ENCODE peak calls at places on chromosomes 7 and 10, in ten cellular contexts. M is neural progenitor cell, L is hepatic stellate cell, Z is fibroblast of pulmonary artery, G is H7, A is epithelial cell of esophagus, Q is amniotic stem cell, K is AML-193, O is RKO, P is lower lobe of right lung. T is an unnamed sample.
A peak's percentile ranks its signal among the peaks of the same experiment; 100 is the strongest.

GRCh38 chr10:97919012-97919411 is 69.4 kb downstream of the GOLGA7B start:
- DNase-seq in M (no peak), L (no peak), Z (peak; percentile 10), G (no peak), A (peak; percentile 44), Q (no peak), K (no peak), O (peak; percentile 40), P (peak; percentile 5), T (no peak)

GRCh38 chr7:53315986-53316385 is 280.6 kb downstream of the POM121L12 start:
- DNase-seq in M (no peak), L (no peak), Z (no peak), G (no peak), A (no peak), Q (no peak), K (no peak), O (no peak), P (no peak), T (no peak)

GRCh38 chr7:43114451-43114765 is 2.0 kb downstream of the HECW1 start:
- DNase-seq in M (no peak), L (no peak), Z (no peak), G (no peak), A (no peak), Q (no peak), K (no peak), O (no peak), P (no peak), T (no peak)

GRCh38 chr10:43898592-43898991 is 249.9 kb upstream of the ZNF32 start:
- DNase-seq in M (no peak), L (no peak), Z (no peak), G (no peak), A (no peak), Q (no peak), K (no peak), O (no peak), P (no peak), T (no peak)

GRCh38 chr7:154744226-154744860 is 258.6 kb downstream of the PAXIP1 start:
- DNase-seq in M (peak; percentile 85), L (peak; percentile 18), Z (no peak), G (peak; percentile 92), A (no peak), Q (no peak), K (peak; percentile 0), O (peak; percentile 45), P (no peak), T (no peak)

GRCh38 chr10:101292194-101293006 is 61.6 kb upstream of the BTRC start:
- DNase-seq in M (peak; percentile 61), L (peak; percentile 21), Z (no peak), G (peak; percentile 74), A (no peak), Q (no peak), K (no peak), O (no peak), P (no peak), T (peak; percentile 41)

GRCh38 chr7:106167439-106168136 is 55.5 kb upstream of the SYPL1 start:
- DNase-seq in M (no peak), L (no peak), Z (peak; percentile 46), G (no peak), A (no peak), Q (no peak), K (peak; percentile 73), O (no peak), P (no peak), T (no peak)

GRCh38 chr7:2686101-2686500 is 1.9 kb upstream of the AMZ1 start:
- DNase-seq in M (no peak), L (no peak), Z (no peak), G (no peak), A (no peak), Q (no peak), K (no peak), O (no peak), P (no peak), T (no peak)

GRCh38 chr10:31919010-31919409 is 9.6 kb downstream of the ARHGAP12 start:
- DNase-seq in M (no peak), L (no peak), Z (no peak), G (no peak), A (no peak), Q (no peak), K (no peak), O (no peak), P (no peak), T (no peak)

GRCh38 chr10:74994714-74995308 is 116.6 kb upstream of the SAMD8 start:
- DNase-seq in M (no peak), L (no peak), Z (no peak), G (no peak), A (no peak), Q (no peak), K (no peak), O (no peak), P (no peak), T (no peak)

GRCh38 chr10:101732096-101732495 is 37.1 kb upstream of the FBXW4 start:
- DNase-seq in M (no peak), L (no peak), Z (no peak), G (no peak), A (no peak), Q (no peak), K (no peak), O (no peak), P (no peak), T (no peak)

GRCh38 chr10:5449227-5449626 is 36.9 kb downstream of the NET1 start:
- DNase-seq in M (no peak), L (no peak), Z (no peak), G (no peak), A (no peak), Q (no peak), K (no peak), O (no peak), P (no peak), T (no peak)

GRCh38 chr7:41537024-41537423 is 165.9 kb downstream of the INHBA start:
- DNase-seq in M (no peak), L (no peak), Z (no peak), G (no peak), A (no peak), Q (no peak), K (no peak), O (no peak), P (no peak), T (no peak)

GRCh38 chr10:13788701-13789447 is 202.1 kb downstream of the PRPF18 start:
- DNase-seq in M (no peak), L (peak; percentile 44), Z (peak; percentile 74), G (no peak), A (no peak), Q (no peak), K (no peak), O (no peak), P (no peak), T (peak; percentile 27)

GRCh38 chr7:116998567-116998966 is 45.3 kb downstream of the ST7 start:
- DNase-seq in M (no peak), L (no peak), Z (no peak), G (no peak), A (no peak), Q (no peak), K (no peak), O (no peak), P (no peak), T (no peak)

GRCh38 chr10:81213360-81213759 is 661.6 kb upstream of the NRG3 start:
- DNase-seq in M (no peak), L (no peak), Z (no peak), G (no peak), A (no peak), Q (no peak), K (no peak), O (no peak), P (no peak), T (no peak)

GRCh38 chr10:132420469-132421376 is 23.7 kb downstream of the PWWP2B start:
- DNase-seq in M (no peak), L (no peak), Z (no peak), G (peak; percentile 73), A (no peak), Q (no peak), K (peak; percentile 79), O (no peak), P (peak; percentile 82), T (no peak)

GRCh38 chr10:133027480-133027879 is 60.2 kb upstream of the ADGRA1 start:
- DNase-seq in M (peak; percentile 29), L (no peak), Z (no peak), G (no peak), A (no peak), Q (no peak), K (no peak), O (no peak), P (no peak), T (no peak)

GRCh38 chr7:73954181-73954580 is 73.8 kb upstream of the ELN start:
- DNase-seq in M (no peak), L (no peak), Z (no peak), G (no peak), A (no peak), Q (no peak), K (no peak), O (no peak), P (no peak), T (no peak)

GRCh38 chr7:157425137-157425731 is 88.4 kb downstream of the DNAJB6 start:
- DNase-seq in M (no peak), L (no peak), Z (no peak), G (peak; percentile 72), A (no peak), Q (no peak), K (no peak), O (no peak), P (peak; percentile 24), T (no peak)

GRCh38 chr7:90455163-90456030 is 14.0 kb upstream of the PTTG1IP2 start:
- DNase-seq in M (peak; percentile 50), L (peak; percentile 32), Z (peak; percentile 70), G (peak; percentile 39), A (peak; percentile 54), Q (peak; percentile 11), K (peak; percentile 19), O (peak; percentile 71), P (no peak), T (peak; percentile 50)

GRCh38 chr7:50371551-50372021 is 67.1 kb downstream of the IKZF1 start:
- DNase-seq in M (no peak), L (no peak), Z (no peak), G (no peak), A (no peak), Q (no peak), K (no peak), O (no peak), P (no peak), T (no peak)

GRCh38 chr7:36048141-36048901 is 104.7 kb upstream of the EEPD1 start:
- DNase-seq in M (no peak), L (peak; percentile 77), Z (peak; percentile 89), G (no peak), A (peak; percentile 63), Q (peak; percentile 62), K (peak; percentile 57), O (no peak), P (no peak), T (peak; percentile 64)

GRCh38 chr10:63843107-63843506 is 321.9 kb downstream of the REEP3 start:
- DNase-seq in M (no peak), L (no peak), Z (no peak), G (no peak), A (no peak), Q (no peak), K (no peak), O (no peak), P (no peak), T (no peak)

GRCh38 chr10:43857206-43857952 is 208.7 kb upstream of the ZNF32 start:
- DNase-seq in M (no peak), L (peak; percentile 72), Z (peak; percentile 91), G (no peak), A (no peak), Q (peak; percentile 42), K (no peak), O (no peak), P (no peak), T (peak; percentile 46)

GRCh38 chr10:32417906-32418547 is 27.9 kb upstream of the CCDC7 start:
- DNase-seq in M (no peak), L (peak; percentile 25), Z (peak; percentile 86), G (no peak), A (no peak), Q (peak; percentile 18), K (no peak), O (no peak), P (no peak), T (no peak)

GRCh38 chr10:102502337-102503151 is at the start of gene ACTR1A:
- DNase-seq in M (peak; percentile 99), L (peak; percentile 91), Z (peak; percentile 100), G (peak; percentile 92), A (peak; percentile 100), Q (peak; percentile 98), K (peak; percentile 98), O (peak; percentile 100), P (peak; percentile 96), T (peak; percentile 98)

GRCh38 chr7:107596881-107597581 is 17.0 kb downstream of the BCAP29 start:
- DNase-seq in M (no peak), L (no peak), Z (peak; percentile 81), G (no peak), A (no peak), Q (no peak), K (no peak), O (no peak), P (no peak), T (no peak)